ENCODE peak calls at places on chromosome 7, in nine cellular contexts. U is cardiac muscle cell, M is sigmoid colon, E is dorsolateral prefrontal cortex, A is heart right ventricle, D is pancreas, L is fibroblast of lung, G is lower lobe of right lung, X is right cardiac atrium. F is an unnamed sample.

GRCh38 chr7:54811016-54811924 is 52.3 kb upstream of the SEC61G start:
- DNase-seq in U (no peak), M (no peak), E (no peak), A (no peak), D (no peak), L (peak; percentile 91), G (no peak), X (no peak), F (peak; percentile 51)

GRCh38 chr7:108345710-108346336 is 110.4 kb downstream of the NRCAM start:
- DNase-seq in U (no peak), M (no peak), E (no peak), A (no peak), D (no peak), L (no peak), G (no peak), X (no peak), F (no peak)

GRCh38 chr7:66758964-66759628 is 18.6 kb downstream of the RABGEF1 start:
- DNase-seq in U (no peak), M (no peak), E (no peak), A (no peak), D (no peak), L (no peak), G (peak; percentile 67), X (no peak), F (no peak)

GRCh38 chr7:157769016-157769869 is 432.4 kb downstream of the DNAJB6 start:
- DNase-seq in U (no peak), M (no peak), E (no peak), A (no peak), D (no peak), L (no peak), G (peak; percentile 33), X (peak; percentile 29), F (no peak)

GRCh38 chr7:113087278-113087998 is 811 bp upstream of the GPR85 start:
- DNase-seq in U (peak; percentile 13), M (no peak), E (no peak), A (no peak), D (no peak), L (peak; percentile 90), G (no peak), X (no peak), F (peak; percentile 44)

GRCh38 chr7:132879579-132879978 is 202.3 kb downstream of the CHCHD3 start:
- DNase-seq in U (no peak), M (no peak), E (no peak), A (no peak), D (no peak), L (no peak), G (no peak), X (no peak), F (no peak)

GRCh38 chr7:100400656-100401055 is 27.4 kb downstream of the PILRA start:
- DNase-seq in U (peak; percentile 52), M (no peak), E (no peak), A (no peak), D (no peak), L (no peak), G (no peak), X (no peak), F (no peak)

GRCh38 chr7:111098011-111098925 is 7.3 kb downstream of the LRRN3 start:
- DNase-seq in U (peak; percentile 67), M (no peak), E (peak; percentile 42), A (peak; percentile 10), D (no peak), L (peak; percentile 71), G (no peak), X (no peak), F (peak; percentile 1)

GRCh38 chr7:151579642-151580041 is 59.9 kb upstream of the RHEB start:
- DNase-seq in U (no peak), M (no peak), E (no peak), A (no peak), D (no peak), L (peak; percentile 42), G (no peak), X (no peak), F (no peak)

GRCh38 chr7:39624202-39624807 is 933 bp downstream of the RALA start:
- DNase-seq in U (no peak), M (no peak), E (no peak), A (no peak), D (no peak), L (peak; percentile 61), G (no peak), X (peak; percentile 46), F (peak; percentile 24)

GRCh38 chr7:24498439-24498838 is 74.8 kb upstream of the PALS2 start:
- DNase-seq in U (no peak), M (no peak), E (no peak), A (no peak), D (no peak), L (no peak), G (no peak), X (no peak), F (no peak)

GRCh38 chr7:29596593-29597178 is 33.1 kb downstream of the PRR15 start:
- DNase-seq in U (no peak), M (no peak), E (no peak), A (no peak), D (no peak), L (no peak), G (no peak), X (no peak), F (no peak)

GRCh38 chr7:94655884-94656657 is at the start of gene SGCE:
- DNase-seq in U (peak; percentile 80), M (peak; percentile 92), E (peak; percentile 83), A (peak; percentile 76), D (peak; percentile 74), L (peak; percentile 85), G (peak; percentile 72), X (peak; percentile 88), F (peak; percentile 70)

GRCh38 chr7:98024075-98024474 is 34.1 kb upstream of the OCM2 start:
- DNase-seq in U (no peak), M (no peak), E (no peak), A (no peak), D (no peak), L (no peak), G (no peak), X (no peak), F (no peak)

GRCh38 chr7:120933475-120933874 is 17.1 kb upstream of the ING3 start:
- DNase-seq in U (no peak), M (no peak), E (no peak), A (no peak), D (no peak), L (no peak), G (no peak), X (no peak), F (no peak)

GRCh38 chr7:16985621-16986020 is 103.8 kb upstream of the AGR3 start:
- DNase-seq in U (no peak), M (no peak), E (no peak), A (no peak), D (no peak), L (no peak), G (no peak), X (no peak), F (no peak)

GRCh38 chr7:16986775-16987174 is 105.0 kb upstream of the AGR3 start:
- DNase-seq in U (no peak), M (no peak), E (no peak), A (no peak), D (no peak), L (no peak), G (no peak), X (no peak), F (no peak)

GRCh38 chr7:16991551-16991950 is 109.8 kb upstream of the AGR3 start:
- DNase-seq in U (no peak), M (no peak), E (no peak), A (no peak), D (no peak), L (no peak), G (no peak), X (no peak), F (no peak)

GRCh38 chr7:16993543-16993942 is 111.8 kb upstream of the AGR3 start:
- DNase-seq in U (no peak), M (no peak), E (no peak), A (no peak), D (no peak), L (no peak), G (no peak), X (no peak), F (no peak)

GRCh38 chr7:16989883-16990413 is 108.2 kb upstream of the AGR3 start:
- DNase-seq in U (no peak), M (peak; percentile 82), E (peak; percentile 79), A (peak; percentile 55), D (peak; percentile 27), L (peak; percentile 97), G (peak; percentile 75), X (peak; percentile 75), F (peak; percentile 74)
- H3K4me3 ChIP-seq in U (no peak overlapping the region), M (no peak overlapping the region), E (peak overlapping the region; percentile 39), A (no peak overlapping the region), D (peak overlapping the region; percentile 11), L (peak overlapping the region; percentile 67), G (peak overlapping the region; percentile 43), X (peak overlapping the region; percentile 29), F (peak overlapping the region; percentile 6)

GRCh38 chr7:45086348-45087065 is 2.3 kb downstream of the NACAD start:
- DNase-seq in U (no peak), M (peak; percentile 54), E (peak; percentile 84), A (no peak), D (no peak), L (no peak), G (no peak), X (no peak), F (no peak)

GRCh38 chr7:45088146-45088701 is 545 bp downstream of the NACAD start:
- DNase-seq in U (no peak), M (peak; percentile 65), E (peak; percentile 47), A (no peak), D (no peak), L (no peak), G (no peak), X (no peak), F (no peak)

GRCh38 chr7:45088821-45089313 is at the start of gene NACAD:
- DNase-seq in U (peak; percentile 28), M (peak; percentile 80), E (peak; percentile 89), A (peak; percentile 31), D (no peak), L (no peak), G (no peak), X (peak; percentile 89), F (no peak)

GRCh38 chr7:45085619-45086200 is 3.1 kb downstream of the NACAD start:
- DNase-seq in U (no peak), M (no peak), E (peak; percentile 39), A (no peak), D (no peak), L (no peak), G (no peak), X (no peak), F (no peak)

GRCh38 chr7:45087301-45088145 is 1.2 kb downstream of the NACAD start:
- DNase-seq in U (no peak), M (no peak), E (peak; percentile 40), A (no peak), D (no peak), L (no peak), G (no peak), X (no peak), F (no peak)
- H3K4me3 ChIP-seq in U (no peak overlapping the region), M (no peak overlapping the region), E (peak overlapping the region; percentile 94), A (no peak overlapping the region), D (no peak overlapping the region), L (no peak overlapping the region), G (peak overlapping the region; percentile 60), X (no peak overlapping the region), F (no peak overlapping the region)

GRCh38 chr7:50068026-50068425 is 25.0 kb downstream of the ZPBP start:
- DNase-seq in U (no peak), M (no peak), E (no peak), A (no peak), D (no peak), L (no peak), G (no peak), X (no peak), F (peak; percentile 24)
- H3K4me3 ChIP-seq in U (no peak overlapping the region), M (peak overlapping the region; percentile 53), E (peak overlapping the region; percentile 81), A (no peak overlapping the region), D (peak overlapping the region; percentile 51), L (no peak overlapping the region), G (peak overlapping the region; percentile 56), X (no peak overlapping the region), F (no peak overlapping the region)

GRCh38 chr7:30956704-30957103 is 7.0 kb upstream of the GHRHR start:
- DNase-seq in U (no peak), M (no peak), E (no peak), A (no peak), D (no peak), L (no peak), G (no peak), X (no peak), F (no peak)
- H3K4me3 ChIP-seq in U (no peak overlapping the region), M (no peak overlapping the region), E (no peak overlapping the region), A (no peak overlapping the region), D (no peak overlapping the region), L (no peak overlapping the region), G (no peak overlapping the region), X (no peak overlapping the region), F (no peak overlapping the region)